ENCODE peak calls at places on chromosomes 5 and 9, in six cellular contexts. O is gastrocnemius medialis, K is body of pancreas, H is heart left ventricle, W is Calu3, T is mucosa of descending colon. V is an unnamed sample.
A peak's percentile ranks its signal among the peaks of the same experiment; 100 is the strongest.

GRCh38 chr9:122315534-122315933 is 50.9 kb downstream of the MRRF start:
- DNase-seq in O (no peak), T (no peak), W (no peak), H (no peak), K (no peak), V (no peak)

GRCh38 chr5:55438931-55439477 is 95.8 kb downstream of the PLPP1 start:
- DNase-seq in O (peak; percentile 68), T (no peak), H (no peak), W (no peak), K (no peak), V (no peak)

GRCh38 chr9:105651806-105652205 is 10.5 kb upstream of the TAL2 start:
- DNase-seq in T (no peak), O (no peak), K (no peak), W (no peak), H (no peak), V (no peak)

GRCh38 chr5:73705364-73705763 is 79.4 kb downstream of the ARHGEF28 start:
- DNase-seq in W (no peak), K (no peak), H (no peak), O (no peak), T (no peak), V (no peak)

GRCh38 chr5:150149618-150150017 is 6.0 kb downstream of the PDGFRB start:
- DNase-seq in O (no peak), K (no peak), W (no peak), T (no peak), H (no peak), V (no peak)

GRCh38 chr5:164002214-164002613 is 496.8 kb downstream of the MAT2B start:
- DNase-seq in O (no peak), T (no peak), H (no peak), W (peak; percentile 28), K (no peak), V (no peak)

GRCh38 chr9:73114958-73115357 is 36.7 kb upstream of the ANXA1 start:
- DNase-seq in H (no peak), T (no peak), O (no peak), K (no peak), W (no peak), V (no peak)

GRCh38 chr5:140988036-140988997 is 22.0 kb downstream of the PCDHAC2 start:
- DNase-seq in O (no peak), W (no peak), T (no peak), K (no peak), H (no peak), V (no peak)

GRCh38 chr5:35990524-35990923 is 666 bp downstream of the UGT3A1 start:
- DNase-seq in K (no peak), T (no peak), W (no peak), O (peak; percentile 37), H (no peak), V (no peak)

GRCh38 chr9:98085955-98086354 is 29.4 kb downstream of the NANS start:
- DNase-seq in T (no peak), K (no peak), H (no peak), O (no peak), W (no peak), V (no peak)

GRCh38 chr5:141182248-141182647 is at the start of gene PCDHB16:
- DNase-seq in K (peak; percentile 71), H (no peak), T (no peak), W (no peak), O (no peak), V (no peak)

GRCh38 chr5:38535281-38535750 is 21.1 kb downstream of the LIFR start:
- DNase-seq in W (no peak), T (no peak), O (peak; percentile 39), H (no peak), K (no peak), V (no peak)

GRCh38 chr9:84466580-84467285 is 126.2 kb upstream of the SLC28A3 start:
- DNase-seq in T (no peak), H (no peak), W (no peak), K (no peak), O (no peak), V (no peak)

GRCh38 chr5:16483361-16483760 is 17.8 kb upstream of the ZNF622 start:
- DNase-seq in K (no peak), T (no peak), H (no peak), O (no peak), W (no peak), V (no peak)

GRCh38 chr9:69118656-69119055 is 55.4 kb upstream of the TJP2 start:
- DNase-seq in T (no peak), H (no peak), W (no peak), O (no peak), K (no peak), V (no peak)

GRCh38 chr9:69120380-69121154 is 53.5 kb upstream of the TJP2 start:
- DNase-seq in O (no peak), T (peak; percentile 93), W (peak; percentile 94), K (peak; percentile 98), H (no peak), V (peak; percentile 82)

GRCh38 chr9:69122086-69122390 is 52.0 kb upstream of the TJP2 start:
- DNase-seq in W (peak; percentile 43), H (peak; percentile 78), O (no peak), T (peak; percentile 80), K (peak; percentile 83), V (peak; percentile 39)

GRCh38 chr9:69122391-69123141 is 51.5 kb upstream of the TJP2 start:
- DNase-seq in W (peak; percentile 44), H (no peak), K (peak; percentile 62), T (no peak), O (no peak), V (no peak)

GRCh38 chr9:69121155-69122085 is 52.7 kb upstream of the TJP2 start:
- DNase-seq in H (peak; percentile 75), K (peak; percentile 80), W (peak; percentile 71), O (no peak), T (peak; percentile 85), V (peak; percentile 53)
- TF ChIP-seq CTCF in H (no peak), K (no peak), W (no peak), O (no peak), T (no peak), V (peak; percentile 25)

DNA sequence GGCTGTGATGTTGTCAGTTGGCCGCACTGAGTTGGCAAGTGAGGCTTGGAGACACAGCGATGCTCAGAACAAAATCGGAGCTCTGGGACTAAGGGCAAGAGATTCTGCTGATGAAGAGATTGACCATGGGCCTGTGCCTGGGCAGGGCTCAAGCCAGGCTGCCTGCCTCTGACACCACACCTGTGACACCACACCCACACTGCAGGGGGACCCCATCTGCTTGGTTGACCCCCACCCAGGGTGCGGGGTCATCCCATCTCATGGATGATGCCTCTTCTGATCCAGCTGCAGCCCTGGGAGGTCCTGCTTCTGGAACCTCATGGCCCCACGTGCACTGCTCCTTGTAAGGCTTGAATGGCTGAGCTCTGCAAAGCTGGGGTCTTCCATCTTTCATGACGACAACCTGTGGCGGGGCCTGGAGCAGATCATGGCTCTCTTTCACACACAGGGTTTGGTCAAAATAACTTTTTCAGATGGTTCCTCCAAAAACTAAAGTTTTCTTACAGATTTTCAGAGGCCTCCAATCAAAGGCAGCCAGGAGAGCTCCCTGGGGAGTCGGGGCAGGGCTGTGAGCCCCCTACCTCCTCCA is 185.2 kb downstream of the GADD45G start:
- DNase-seq in O (no peak), T (no peak), W (no peak), K (no peak), H (peak; percentile 28), V (no peak)
- TF ChIP-seq CTCF in O (no peak), T (no peak), W (no peak), K (no peak), H (no peak), V (no peak)

GRCh38 chr9:21413089-21414023 is 4.4 kb downstream of the IFNA8 start:
- DNase-seq in K (no peak), T (no peak), W (no peak), H (no peak), O (no peak), V (no peak)
- TF ChIP-seq CTCF in K (no peak), T (peak; percentile 19), W (peak; percentile 10), H (no peak), O (no peak), V (peak; percentile 31)

GRCh38 chr9:114330636-114331035 is 967 bp downstream of the ORM2 start:
- DNase-seq in T (peak; percentile 25), K (no peak), H (no peak), O (no peak), W (no peak), V (no peak)
- TF ChIP-seq CTCF in T (no peak), K (no peak), H (no peak), O (no peak), W (no peak), V (no peak)

GRCh38 chr9:94611638-94612068 is 18.0 kb upstream of the FBP2 start:
- DNase-seq in W (no peak), O (no peak), K (peak; percentile 27), T (no peak), H (no peak), V (no peak)

GRCh38 chr9:94607340-94607695 is 13.7 kb upstream of the FBP2 start:
- DNase-seq in W (no peak), O (no peak), K (no peak), H (no peak), T (no peak), V (no peak)

GRCh38 chr9:94610181-94610591 is 16.6 kb upstream of the FBP2 start:
- DNase-seq in W (no peak), H (no peak), K (no peak), O (no peak), T (no peak), V (no peak)

GRCh38 chr9:94612071-94612470 is 18.4 kb upstream of the FBP2 start:
- DNase-seq in W (no peak), K (peak; percentile 53), O (no peak), H (no peak), T (no peak), V (no peak)

GRCh38 chr9:94613003-94613402 is 19.4 kb upstream of the FBP2 start:
- DNase-seq in K (no peak), H (no peak), W (no peak), O (no peak), T (no peak), V (no peak)
- TF ChIP-seq CTCF in K (peak; percentile 8), H (no peak), W (no peak), O (no peak), T (no peak), V (no peak)